ENCODE peak calls at places on chromosomes 1 and 21, in four cellular contexts. T, I, K and X are unnamed samples.

GRCh38 chr1:53294557-53294956 is 33.3 kb downstream of the LRP8 start:
- DNase-seq in I (no peak), T (peak; percentile 84), K (no peak), X (no peak)

GRCh38 chr1:26578167-26578566 is 48.6 kb downstream of the RPS6KA1 start:
- DNase-seq in T (no peak), K (no peak), I (no peak), X (no peak)

GRCh38 chr1:17258758-17259130 is 9.8 kb downstream of the PADI3 start:
- DNase-seq in I (no peak), T (no peak), K (no peak), X (no peak)

GRCh38 chr1:158830904-158831507 is at the start of gene MNDA:
- DNase-seq in K (no peak), T (no peak), I (no peak), X (peak; percentile 67)

GRCh38 chr1:15049067-15049466 is 104.5 kb upstream of the TMEM51 start:
- DNase-seq in K (no peak), T (no peak), I (no peak), X (no peak)

GRCh38 chr21:26169611-26170470 is 729 bp downstream of the APP start:
- DNase-seq in T (peak; percentile 73), K (peak; percentile 1), I (peak; percentile 10), X (peak; percentile 67)

GRCh38 chr1:44318097-44319088 is 36.7 kb downstream of the ERI3 start:
- DNase-seq in I (peak; percentile 81), T (peak; percentile 12), K (peak; percentile 8), X (no peak)

GRCh38 chr1:200183637-200184036 is 156.1 kb downstream of the NR5A2 start:
- DNase-seq in T (no peak), K (no peak), I (no peak), X (no peak)

GRCh38 chr21:40512590-40512989 is 334.4 kb downstream of the DSCAM start:
- DNase-seq in T (no peak), K (no peak), I (peak; percentile 41), X (no peak)

GRCh38 chr1:68229927-68230812 is 2.2 kb downstream of the WLS start:
- DNase-seq in T (peak; percentile 62), I (no peak), K (no peak), X (no peak)

GRCh38 chr1:151888972-151889570 is 20.2 kb downstream of the THEM4 start:
- DNase-seq in K (no peak), T (no peak), I (no peak), X (no peak)

DNA sequence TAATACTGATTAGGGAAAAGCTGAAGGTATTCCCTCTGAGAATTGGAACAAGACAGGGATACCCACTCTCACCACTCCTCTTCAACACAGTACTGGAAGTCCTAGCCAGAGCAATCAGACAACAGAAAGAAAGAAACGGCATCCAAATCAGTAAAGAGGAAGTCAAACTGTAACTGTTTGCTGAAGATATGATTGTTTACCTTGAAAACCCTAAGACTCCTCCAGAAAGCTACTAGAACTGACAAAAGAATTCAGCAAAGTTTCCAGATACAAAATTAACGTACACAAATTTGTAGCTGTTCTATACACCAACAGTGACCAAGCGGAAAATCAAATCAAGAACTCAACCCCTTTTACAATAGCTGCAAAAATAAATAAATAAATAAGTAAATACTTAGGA is 78.6 kb downstream of the EXTL2 start:
- DNase-seq in T (no peak), K (no peak), I (no peak), X (no peak)
- H3K36me3 ChIP-seq in T (no peaks in the 10 kb centered on the region), K (no peaks in the 10 kb centered on the region), I (no peaks in the 10 kb centered on the region), X (no peaks in the 10 kb centered on the region)

GRCh38 chr1:47508900-47509488 is 71.2 kb downstream of the FOXD2 start:
- DNase-seq in T (no peak), I (no peak), K (no peak), X (no peak)
- H3K4me3 ChIP-seq in T (no peak overlapping the region), I (no peak overlapping the region), K (no peak overlapping the region), X (no peak overlapping the region)

GRCh38 chr21:42770717-42771502 is 108.4 kb downstream of the WDR4 start:
- DNase-seq in I (no peak), K (no peak), T (no peak), X (no peak)

GRCh38 chr21:42767561-42767835 is 111.8 kb downstream of the WDR4 start:
- DNase-seq in K (no peak), I (no peak), T (no peak), X (no peak)

GRCh38 chr21:42769820-42770716 is 109.3 kb downstream of the WDR4 start:
- DNase-seq in K (no peak), I (no peak), T (no peak), X (no peak)

GRCh38 chr21:42768324-42769121 is 110.8 kb downstream of the WDR4 start:
- DNase-seq in I (no peak), K (no peak), T (no peak), X (no peak)

DNA sequence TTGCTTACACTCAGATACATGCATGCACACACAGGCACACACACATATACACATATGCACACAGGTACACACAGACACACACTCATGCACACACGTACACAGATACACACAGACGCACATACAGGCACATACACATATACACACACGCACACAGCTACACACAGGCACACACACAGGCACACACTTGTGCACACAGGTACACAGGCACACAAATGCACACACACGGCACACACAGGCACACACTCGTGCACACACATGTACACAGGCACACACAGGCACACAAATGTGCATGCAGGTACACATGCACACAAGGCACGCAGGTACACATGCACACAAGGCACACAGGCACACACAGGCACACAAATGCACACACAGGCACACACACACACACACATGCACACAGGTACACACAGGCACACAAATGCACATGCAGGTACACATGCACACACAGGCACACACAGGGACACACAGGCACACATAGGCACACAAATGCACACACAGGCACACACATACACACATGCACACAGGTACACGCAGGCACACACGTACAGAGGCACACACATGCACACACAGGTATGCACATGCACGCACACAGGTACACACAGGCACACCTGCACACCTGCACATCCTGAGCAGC is 110.0 kb downstream of the WDR4 start:
- DNase-seq in K (no peak), T (no peak), I (no peak), X (no peak)
- H3K36me3 ChIP-seq in K (peaks cover 7% of the 10 kb centered on the region), T (no peaks in the 10 kb centered on the region), I (no peaks in the 10 kb centered on the region), X (no peaks in the 10 kb centered on the region)

GRCh38 chr1:196590012-196590708 is 18.1 kb downstream of the KCNT2 start:
- DNase-seq in T (no peak), I (no peak), K (no peak), X (no peak)
- H3K4me3 ChIP-seq in T (no peak overlapping the region), I (no peak overlapping the region), K (no peak overlapping the region), X (no peak overlapping the region)

GRCh38 chr1:214621178-214621577 is 18.2 kb downstream of the CENPF start:
- DNase-seq in I (no peak), K (no peak), T (no peak), X (no peak)
- H3K36me3 ChIP-seq in I (peaks cover 85% of the 10 kb centered on the region), K (no peaks in the 10 kb centered on the region), T (peaks cover 5% of the 10 kb centered on the region), X (peaks cover 4% of the 10 kb centered on the region)

GRCh38 chr1:154404984-154405761 is at the start of gene IL6R:
- DNase-seq in T (peak; percentile 91), I (peak; percentile 55), K (peak; percentile 73), X (peak; percentile 85)

GRCh38 chr1:154403300-154403943 is 1.7 kb upstream of the IL6R start:
- DNase-seq in T (no peak), I (no peak), K (no peak), X (no peak)

GRCh38 chr1:154405762-154406571 is 824 bp downstream of the IL6R start:
- DNase-seq in K (peak; percentile 45), T (peak; percentile 54), I (peak; percentile 32), X (peak; percentile 72)

GRCh38 chr1:154403983-154404382 is 1.2 kb upstream of the IL6R start:
- DNase-seq in I (no peak), T (no peak), K (no peak), X (no peak)

GRCh38 chr1:154404511-154404931 is 622 bp upstream of the IL6R start:
- DNase-seq in I (no peak), K (no peak), T (no peak), X (no peak)
- H3K4me3 ChIP-seq in I (no peak overlapping the region), K (peak overlapping the region; percentile 74), T (peak overlapping the region; percentile 14), X (peak overlapping the region; percentile 63)

DNA sequence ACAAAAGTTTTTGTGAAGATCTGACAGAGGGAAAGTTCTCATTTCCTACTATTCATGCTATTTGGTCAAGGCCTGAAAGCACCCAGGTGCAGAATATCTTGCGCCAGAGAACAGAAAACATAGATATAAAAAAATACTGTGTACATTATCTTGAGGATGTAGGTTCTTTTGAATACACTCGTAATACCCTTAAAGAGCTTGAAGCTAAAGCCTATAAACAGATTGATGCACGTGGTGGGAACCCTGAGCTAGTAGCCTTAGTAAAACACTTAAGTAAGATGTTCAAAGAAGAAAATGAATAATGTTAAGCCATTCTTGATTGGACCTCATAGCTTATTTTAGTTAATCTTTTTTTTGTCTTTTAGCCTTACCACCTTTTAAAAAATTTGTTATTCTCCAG is 14.1 kb downstream of the GGPS1 start:
- DNase-seq in K (no peak), T (no peak), I (no peak), X (no peak)
- H3K36me3 ChIP-seq in K (peaks cover 31% of the 10 kb centered on the region), T (no peaks in the 10 kb centered on the region), I (peaks cover 37% of the 10 kb centered on the region), X (no peaks in the 10 kb centered on the region)

GRCh38 chr1:61570191-61570590 is 154.8 kb downstream of the TM2D1 start:
- DNase-seq in I (no peak), K (no peak), T (no peak), X (no peak)

GRCh38 chr1:61566177-61566576 is 158.8 kb downstream of the TM2D1 start:
- DNase-seq in I (no peak), T (no peak), K (no peak), X (no peak)

GRCh38 chr1:61563611-61564010 is 161.3 kb downstream of the TM2D1 start:
- DNase-seq in K (no peak), I (no peak), T (no peak), X (no peak)

GRCh38 chr1:61569212-61569621 is 155.7 kb downstream of the TM2D1 start:
- DNase-seq in K (no peak), T (no peak), I (no peak), X (no peak)

GRCh38 chr1:61568460-61569211 is 156.3 kb downstream of the TM2D1 start:
- DNase-seq in I (no peak), K (no peak), T (no peak), X (no peak)
- H3K4me3 ChIP-seq in I (no peak overlapping the region), K (no peak overlapping the region), T (no peak overlapping the region), X (no peak overlapping the region)